ENCODE peak calls at places on chromosomes 2 and 18, in five cellular contexts. H is A549; J is IMR-90; W is GM23338; I is CD4-positive, CD25-positive, alpha-beta regulatory T cell. Q is an unnamed sample.
A peak's percentile ranks its signal among the peaks of the same experiment; 100 is the strongest.

GRCh38 chr2:86441789-86442641 is 844 bp downstream of the KDM3A start:
- DNase-seq in I (peak; percentile 75), H (peak; percentile 60), W (peak; percentile 61), J (peak; percentile 50), Q (peak; percentile 22)

GRCh38 chr18:4605222-4605621 is 150.1 kb upstream of the DLGAP1 start:
- DNase-seq in W (no peak), I (no peak), J (no peak), H (no peak), Q (no peak)

GRCh38 chr2:119255760-119256573 is 32.3 kb downstream of the STEAP3 start:
- DNase-seq in I (no peak), H (peak; percentile 69), J (peak; percentile 98), W (peak; percentile 77), Q (peak; percentile 97)

GRCh38 chr2:160533482-160533881 is 39.9 kb upstream of the RBMS1 start:
- DNase-seq in I (no peak), H (no peak), W (no peak), J (no peak), Q (no peak)

GRCh38 chr2:101961287-101962242 is 30.2 kb upstream of the IL1R2 start:
- DNase-seq in I (no peak), W (no peak), J (peak; percentile 96), H (no peak), Q (peak; percentile 99)

GRCh38 chr2:15729709-15730544 is 138.3 kb downstream of the DDX1 start:
- DNase-seq in H (no peak), W (no peak), J (no peak), I (no peak), Q (no peak)

GRCh38 chr2:42190191-42190590 is 21.0 kb downstream of the EML4 start:
- DNase-seq in J (no peak), H (no peak), I (no peak), W (no peak), Q (no peak)

GRCh38 chr2:43112155-43112554 is 114.3 kb downstream of the ZFP36L2 start:
- DNase-seq in H (no peak), I (no peak), J (no peak), W (no peak), Q (no peak)

GRCh38 chr18:62449490-62450104 is 73.2 kb upstream of the ZCCHC2 start:
- DNase-seq in H (no peak), W (no peak), J (no peak), I (no peak), Q (no peak)

GRCh38 chr18:23257686-23258565 is 122.6 kb downstream of the CABLES1 start:
- DNase-seq in H (no peak), I (no peak), J (peak; percentile 79), W (no peak), Q (no peak)

GRCh38 chr2:205590759-205591158 is 91.5 kb upstream of the NRP2 start:
- DNase-seq in I (no peak), J (peak; percentile 70), W (no peak), H (no peak), Q (peak; percentile 72)

GRCh38 chr2:42698940-42699339 is 65.0 kb downstream of the OXER1 start:
- DNase-seq in I (no peak), H (no peak), J (no peak), W (no peak), Q (no peak)

GRCh38 chr18:35880788-35881455 is 91.6 kb upstream of the RMP24 start:
- DNase-seq in J (no peak), W (no peak), I (no peak), H (no peak), Q (no peak)

GRCh38 chr2:23547725-23548124 is 162.7 kb downstream of the KLHL29 start:
- DNase-seq in J (no peak), W (no peak), I (no peak), H (no peak), Q (no peak)

GRCh38 chr18:34648269-34648668 is 61.8 kb upstream of the DTNA start:
- DNase-seq in I (no peak), J (no peak), H (no peak), W (no peak), Q (no peak)

GRCh38 chr2:48284624-48285212 is 245.2 kb upstream of the STON1 start:
- DNase-seq in H (no peak), J (no peak), I (no peak), W (no peak), Q (no peak)

GRCh38 chr18:10490401-10491289 is 35.2 kb upstream of the NAPG start:
- DNase-seq in H (peak; percentile 60), W (peak; percentile 59), J (no peak), I (peak; percentile 40), Q (no peak)

GRCh38 chr2:20671036-20671735 is 4.2 kb downstream of the GDF7 start:
- DNase-seq in W (peak; percentile 54), I (no peak), H (no peak), J (no peak), Q (no peak)

GRCh38 chr2:43268066-43268971 is 41.9 kb upstream of the ZFP36L2 start:
- DNase-seq in W (no peak), H (no peak), J (no peak), I (no peak), Q (no peak)

GRCh38 chr2:203412555-203413331 is 84.5 kb downstream of the ABI2 start:
- DNase-seq in H (no peak), J (no peak), I (no peak), W (no peak), Q (no peak)

GRCh38 chr2:85213893-85214512 is 80.8 kb downstream of the TCF7L1 start:
- DNase-seq in W (peak; percentile 56), J (no peak), H (no peak), I (no peak), Q (no peak)

GRCh38 chr2:72847916-72848315 is 22.1 kb upstream of the EXOC6B start:
- DNase-seq in W (no peak), H (no peak), J (no peak), I (no peak), Q (no peak)

GRCh38 chr2:197710424-197711042 is 5.4 kb downstream of the MARS2 start:
- DNase-seq in H (no peak), W (no peak), I (no peak), J (no peak), Q (no peak)

GRCh38 chr18:23588836-23589560 is 2.7 kb upstream of the NPC1 start:
- DNase-seq in I (no peak), H (no peak), W (peak; percentile 32), J (no peak), Q (no peak)

GRCh38 chr2:220580113-220580512 is 952.7 kb downstream of the SLC4A3 start:
- DNase-seq in W (no peak), J (no peak), H (no peak), I (no peak), Q (no peak)

GRCh38 chr2:132417430-132418035 is 928 bp downstream of the GPR39 start:
- DNase-seq in I (no peak), J (no peak), H (no peak), W (no peak), Q (no peak)

GRCh38 chr2:132416996-132417395 is 391 bp downstream of the GPR39 start:
- DNase-seq in J (no peak), W (no peak), I (no peak), H (peak; percentile 48), Q (no peak)

GRCh38 chr2:132416080-132416911 is at the start of gene GPR39:
- DNase-seq in W (peak; percentile 84), J (peak; percentile 96), I (no peak), H (peak; percentile 97), Q (peak; percentile 95)

GRCh38 chr2:132412021-132412420 is 4.6 kb upstream of the GPR39 start:
- DNase-seq in I (no peak), J (no peak), H (no peak), W (no peak), Q (no peak)

DNA sequence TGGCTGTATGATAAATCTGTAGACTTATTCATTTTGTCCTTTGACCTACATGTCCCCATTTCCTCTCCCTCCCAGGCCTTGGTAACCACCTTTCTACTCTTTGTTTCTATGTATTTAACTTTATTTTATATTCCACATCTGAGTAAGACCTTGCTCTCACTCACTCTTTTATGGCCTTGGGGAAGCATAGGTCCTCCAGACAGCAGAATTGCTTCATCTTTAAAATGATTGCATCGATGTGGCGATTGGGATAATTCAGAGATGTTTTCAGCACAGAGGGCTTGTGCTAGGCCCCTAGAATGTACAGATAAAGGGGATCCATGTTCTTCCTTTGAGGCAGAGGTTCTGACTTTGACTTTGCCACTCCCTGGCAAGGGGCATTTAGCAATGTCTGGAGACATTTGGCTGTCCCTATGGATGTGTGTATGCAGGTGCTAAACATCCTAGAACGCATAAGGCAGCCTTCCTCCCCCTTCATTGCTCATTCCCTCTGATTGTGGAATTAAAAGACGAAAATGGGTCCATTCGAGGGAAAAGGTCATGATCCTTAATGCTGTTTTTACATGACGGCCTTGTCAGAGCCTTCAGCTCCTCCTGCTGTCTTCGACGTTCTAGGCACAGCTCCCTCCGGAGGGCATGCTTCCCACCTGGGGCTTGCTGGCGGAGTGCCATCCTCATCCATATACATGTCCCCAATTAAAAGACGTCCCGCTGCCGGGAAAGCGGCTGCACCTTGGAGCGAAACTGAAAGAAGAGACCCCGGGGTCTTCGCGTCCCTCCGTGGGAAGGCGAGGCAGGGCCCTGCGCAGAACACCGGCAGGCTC is 1.1 kb upstream of the GPR39 start:
- DNase-seq in I (no peak), J (peak; percentile 27), H (peak; percentile 18), W (peak; percentile 52), Q (peak; percentile 48)
- H3K4me3 ChIP-seq in I (no peak overlapping the region), J (peak overlapping the region; percentile 59), H (peak overlapping the region; percentile 47), W (peak overlapping the region; percentile 70), Q (peak overlapping the region; percentile 47)

DNA sequence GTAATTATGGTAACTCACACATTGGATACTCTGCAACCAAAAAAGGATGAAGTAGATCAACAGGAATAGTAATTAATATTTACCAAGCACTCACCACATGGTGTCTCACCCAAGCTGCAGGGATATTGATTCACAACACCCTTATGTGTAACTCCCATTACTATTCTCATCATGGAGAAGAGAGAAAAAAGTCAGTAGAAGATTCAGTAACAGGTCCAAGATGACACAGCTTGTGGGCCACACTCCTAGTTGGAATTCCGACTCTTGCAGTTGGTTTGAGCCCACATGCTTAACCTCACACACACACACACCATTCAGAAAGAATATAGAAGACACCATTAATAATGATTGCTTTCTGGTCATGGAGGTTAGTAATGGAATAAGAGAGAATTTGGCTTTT is 1.7 kb upstream of the MLPH start:
- DNase-seq in J (no peak), H (peak; percentile 55), W (no peak), I (no peak), Q (no peak)
- H3K4me3 ChIP-seq in J (no peak overlapping the region), H (peak overlapping the region; percentile 86), W (no peak overlapping the region), I (no peak overlapping the region), Q (peak overlapping the region; percentile 5)

GRCh38 chr2:223894968-223895367 is 50.2 kb downstream of the WDFY1 start:
- DNase-seq in I (no peak), H (no peak), J (no peak), W (no peak), Q (no peak)
- H3K4me3 ChIP-seq in I (no peak overlapping the region), H (no peak overlapping the region), J (no peak overlapping the region), W (no peak overlapping the region), Q (no peak overlapping the region)

GRCh38 chr18:11991021-11991770 is 9.9 kb downstream of the IMPA2 start:
- DNase-seq in J (no peak), H (no peak), I (no peak), W (no peak), Q (no peak)

GRCh38 chr18:11990541-11990940 is 9.2 kb downstream of the IMPA2 start:
- DNase-seq in I (no peak), W (no peak), H (no peak), J (no peak), Q (no peak)

GRCh38 chr18:11987527-11987926 is 6.2 kb downstream of the IMPA2 start:
- DNase-seq in H (peak; percentile 26), J (peak; percentile 48), W (no peak), I (no peak), Q (no peak)

GRCh38 chr18:11989966-11990380 is 8.7 kb downstream of the IMPA2 start:
- DNase-seq in J (no peak), H (no peak), W (peak; percentile 41), I (no peak), Q (no peak)

GRCh38 chr18:11989174-11989573 is 7.9 kb downstream of the IMPA2 start:
- DNase-seq in W (no peak), H (no peak), I (no peak), J (no peak), Q (no peak)
- H3K4me3 ChIP-seq in W (no peak overlapping the region), H (no peak overlapping the region), I (no peak overlapping the region), J (no peak overlapping the region), Q (no peak overlapping the region)

Q was measured in skeletal muscle cell.